ENCODE peak calls at places on chromosomes 12 and 14, in ten cellular contexts. P is endothelial cell; O is colonic mucosa; Q is CD4-positive, alpha-beta T cell; E is thyroid gland; V is kidney epithelial cell; T is cardiac muscle cell; Z is natural killer cell; W is adrenal gland; F is foreskin keratinocyte. R is an unnamed sample.

GRCh38 chr12:16474801-16475200 is 127.4 kb downstream of the MGST1 start:
- DNase-seq in P (no peak), O (no peak), Q (no peak), E (no peak), V (no peak), T (no peak), Z (no peak), W (no peak), F (no peak), R (no peak)

GRCh38 chr12:102567031-102567985 is 86.9 kb upstream of the IGF1 start:
- DNase-seq in P (no peak), O (no peak), Q (no peak), E (no peak), V (peak), T (peak), Z (no peak), W (no peak), F (no peak), R (peak)

GRCh38 chr12:22231836-22232235 is 102.7 kb downstream of the ST8SIA1 start:
- DNase-seq in P (no peak), O (no peak), Q (no peak), E (no peak), V (no peak), T (peak), Z (no peak), W (no peak), F (no peak), R (no peak)

GRCh38 chr12:112096667-112097066 is 11.9 kb downstream of the NAA25 start:
- DNase-seq in P (no peak), O (no peak), Q (no peak), E (no peak), V (peak), T (peak), Z (no peak), W (no peak), F (peak), R (peak)

GRCh38 chr14:103820908-103821307 is 26.5 kb downstream of the PPP1R13B start:
- DNase-seq in P (no peak), O (no peak), Q (no peak), E (no peak), V (no peak), T (no peak), Z (no peak), W (no peak), F (no peak), R (no peak)

GRCh38 chr12:113366827-113367226 is 8.4 kb downstream of the PLBD2 start:
- DNase-seq in P (no peak), O (no peak), Q (no peak), E (peak), V (no peak), T (peak), Z (no peak), W (peak), F (no peak), R (no peak)

GRCh38 chr12:95473440-95473946 is 459 bp upstream of the METAP2 start:
- DNase-seq in P (peak), O (peak), Q (peak), E (peak), V (no peak), T (peak), Z (no peak), W (peak), F (peak), R (no peak)

GRCh38 chr14:26766726-26767125 is 168.9 kb upstream of the NOVA1 start:
- DNase-seq in P (no peak), O (no peak), Q (no peak), E (no peak), V (no peak), T (no peak), Z (no peak), W (no peak), F (no peak), R (no peak)

GRCh38 chr12:110906088-110906487 is 14.3 kb downstream of the MYL2 start:
- DNase-seq in P (no peak), O (no peak), Q (no peak), E (no peak), V (no peak), T (no peak), Z (no peak), W (no peak), F (no peak), R (no peak)

GRCh38 chr12:1360812-1361211 is 233.6 kb downstream of the FBXL14 start:
- DNase-seq in P (no peak), O (no peak), Q (no peak), E (no peak), V (peak), T (no peak), Z (no peak), W (no peak), F (peak), R (peak)

GRCh38 chr12:55372521-55372920 is 9.7 kb downstream of the OR6C75 start:
- DNase-seq in P (no peak), O (no peak), Q (no peak), E (no peak), V (no peak), T (no peak), Z (no peak), W (no peak), F (no peak), R (no peak)

GRCh38 chr12:57754411-57755193 is at the start of gene MARCHF9:
- DNase-seq in P (no peak), O (peak), Q (peak), E (peak), V (no peak), T (no peak), Z (peak), W (peak), F (peak), R (no peak)

GRCh38 chr12:52251367-52252055 is 18.5 kb downstream of the KRT7 start:
- DNase-seq in P (no peak), O (no peak), Q (no peak), E (no peak), V (no peak), T (no peak), Z (no peak), W (no peak), F (no peak), R (no peak)

GRCh38 chr14:101547107-101547738 is 14.1 kb upstream of the DIO3 start:
- DNase-seq in P (no peak), O (no peak), Q (no peak), E (no peak), V (no peak), T (no peak), Z (no peak), W (no peak), F (no peak), R (no peak)

GRCh38 chr12:50626026-50626425 is 121.2 kb downstream of the DIP2B start:
- DNase-seq in P (no peak), O (no peak), Q (no peak), E (no peak), V (no peak), T (no peak), Z (no peak), W (no peak), F (no peak), R (no peak)

GRCh38 chr12:67630373-67631088 is 18.0 kb upstream of the DYRK2 start:
- DNase-seq in P (peak), O (peak), Q (peak), E (peak), V (peak), T (peak), Z (peak), W (peak), F (no peak), R (no peak)

GRCh38 chr14:105249175-105250007 is 1.1 kb downstream of the BTBD6 start:
- DNase-seq in P (peak), O (peak), Q (no peak), E (no peak), V (no peak), T (peak), Z (no peak), W (peak), F (no peak), R (peak)

GRCh38 chr14:92728781-92729364 is 19.6 kb downstream of the LGMN start:
- DNase-seq in P (no peak), O (no peak), Q (no peak), E (peak), V (peak), T (peak), Z (no peak), W (peak), F (peak), R (peak)

GRCh38 chr12:113823816-113824215 is 142.3 kb downstream of the RBM19 start:
- DNase-seq in P (no peak), O (no peak), Q (no peak), E (no peak), V (no peak), T (no peak), Z (no peak), W (no peak), F (no peak), R (no peak)

GRCh38 chr14:27427796-27428195 is 830.0 kb upstream of the NOVA1 start:
- DNase-seq in P (no peak), O (no peak), Q (no peak), E (no peak), V (peak), T (peak), Z (no peak), W (no peak), F (peak), R (peak)

GRCh38 chr12:50934981-50935807 is 17.1 kb upstream of the HIGD1C start:
- DNase-seq in P (no peak), O (no peak), Q (no peak), E (no peak), V (no peak), T (peak), Z (no peak), W (no peak), F (no peak), R (peak)

GRCh38 chr12:129193263-129193871 is 340.1 kb downstream of the GLT1D1 start:
- DNase-seq in P (no peak), O (peak), Q (no peak), E (no peak), V (no peak), T (no peak), Z (no peak), W (no peak), F (no peak), R (no peak)

GRCh38 chr14:22664261-22664660 is 20.1 kb upstream of the OR6J1 start:
- DNase-seq in P (no peak), O (no peak), Q (no peak), E (no peak), V (no peak), T (no peak), Z (no peak), W (no peak), F (no peak), R (no peak)

GRCh38 chr12:122889658-122890561 is 6.0 kb downstream of the VPS37B start:
- DNase-seq in P (no peak), O (no peak), Q (no peak), E (no peak), V (no peak), T (no peak), Z (no peak), W (no peak), F (no peak), R (no peak)

GRCh38 chr14:33799705-33800269 is 151.1 kb downstream of the EGLN3 start:
- DNase-seq in P (no peak), O (no peak), Q (no peak), E (peak), V (no peak), T (peak), Z (no peak), W (no peak), F (no peak), R (no peak)

GRCh38 chr14:55805250-55805649 is 225.2 kb downstream of the KTN1 start:
- DNase-seq in P (no peak), O (no peak), Q (no peak), E (no peak), V (no peak), T (no peak), Z (no peak), W (peak), F (no peak), R (no peak)

GRCh38 chr12:98740751-98741150 is 95.7 kb downstream of the APAF1 start:
- DNase-seq in P (no peak), O (no peak), Q (no peak), E (no peak), V (no peak), T (no peak), Z (no peak), W (no peak), F (no peak), R (no peak)

GRCh38 chr14:22025884-22026283 is 352.3 kb upstream of the OR4E1 start:
- DNase-seq in P (no peak), O (no peak), Q (no peak), E (no peak), V (no peak), T (no peak), Z (no peak), W (no peak), F (no peak), R (no peak)

GRCh38 chr14:21168055-21168454 is 12.2 kb upstream of the OR5AU1 start:
- DNase-seq in P (no peak), O (no peak), Q (no peak), E (no peak), V (no peak), T (no peak), Z (no peak), W (no peak), F (peak), R (no peak)

GRCh38 chr12:11658796-11659195 is 9.3 kb downstream of the ETV6 start:
- DNase-seq in P (no peak), O (no peak), Q (no peak), E (no peak), V (no peak), T (peak), Z (no peak), W (no peak), F (peak), R (peak)

GRCh38 chr12:58670623-58671022 is 249.7 kb downstream of the LRIG3 start:
- DNase-seq in P (no peak), O (no peak), Q (no peak), E (no peak), V (no peak), T (no peak), Z (no peak), W (no peak), F (no peak), R (peak)

GRCh38 chr12:51886021-51886710 is 1.7 kb upstream of the ANKRD33 start:
- DNase-seq in P (no peak), O (peak), Q (peak), E (peak), V (peak), T (peak), Z (no peak), W (peak), F (no peak), R (peak)

GRCh38 chr12:31773867-31774266 is 45.0 kb upstream of the AMN1 start:
- DNase-seq in P (no peak), O (no peak), Q (no peak), E (no peak), V (no peak), T (peak), Z (no peak), W (no peak), F (no peak), R (peak)

GRCh38 chr12:39332661-39333175 is 110.2 kb downstream of the KIF21A start:
- DNase-seq in P (no peak), O (no peak), Q (no peak), E (no peak), V (no peak), T (no peak), Z (no peak), W (no peak), F (no peak), R (no peak)

GRCh38 chr12:91513354-91513753 is 330.7 kb upstream of the DCN start:
- DNase-seq in P (no peak), O (no peak), Q (no peak), E (no peak), V (no peak), T (peak), Z (no peak), W (no peak), F (peak), R (no peak)

GRCh38 chr12:122852336-122853275 is 17.3 kb downstream of the HIP1R start:
- DNase-seq in P (no peak), O (no peak), Q (no peak), E (peak), V (no peak), T (no peak), Z (no peak), W (peak), F (no peak), R (no peak)

GRCh38 chr14:85421166-85421877 is 108.6 kb upstream of the FLRT2 start:
- DNase-seq in P (no peak), O (no peak), Q (no peak), E (no peak), V (no peak), T (peak), Z (no peak), W (no peak), F (peak), R (peak)

GRCh38 chr12:54329756-54330155 is 4.8 kb downstream of the COPZ1 start:
- DNase-seq in P (no peak), O (no peak), Q (no peak), E (no peak), V (no peak), T (no peak), Z (no peak), W (no peak), F (no peak), R (no peak)

DNA sequence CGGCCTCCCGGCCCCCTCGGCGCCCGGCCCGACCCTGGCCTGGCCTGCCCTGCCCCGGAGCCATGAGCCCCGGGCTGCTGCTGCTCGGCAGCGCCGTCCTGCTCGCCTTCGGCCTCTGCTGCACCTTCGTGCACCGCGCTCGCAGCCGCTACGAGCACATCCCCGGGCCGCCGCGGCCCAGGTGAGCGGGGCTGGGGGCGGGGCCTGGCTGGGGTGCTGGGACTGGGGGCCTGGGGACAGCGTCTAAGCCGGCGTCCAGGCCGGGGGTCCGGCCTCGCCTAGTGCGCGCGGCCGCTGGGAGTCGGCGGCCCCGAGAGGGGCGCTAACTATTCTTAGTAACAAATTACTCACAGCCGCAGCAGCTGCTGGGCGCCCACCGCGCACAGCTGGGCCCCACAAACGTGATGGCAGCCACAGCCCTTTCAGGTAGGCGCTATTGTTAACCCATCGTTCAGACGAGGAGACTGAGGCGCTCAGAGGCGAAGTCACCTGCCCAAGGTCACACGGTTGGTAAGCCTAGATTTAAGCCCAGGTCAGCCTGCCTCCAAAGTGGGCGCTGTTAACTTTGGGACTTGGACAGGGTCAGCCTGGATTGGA is 356 bp downstream of the CYP46A1 start:
- DNase-seq in P (no peak), O (no peak), Q (no peak), E (no peak), V (no peak), T (no peak), Z (no peak), W (no peak), F (no peak), R (no peak)
- TF ChIP-seq CTCF in P (no peak), O (no peak), Q (no peak), E (no peak), V (no peak), T (no peak), Z (no peak), W (no peak), F (no peak), R (no peak)

GRCh38 chr12:87866602-87867292 is 162.5 kb downstream of the C12orf50 start:
- DNase-seq in P (peak), O (no peak), Q (no peak), E (no peak), V (no peak), T (peak), Z (no peak), W (no peak), F (no peak), R (no peak)
- TF ChIP-seq CTCF in P (no peak), O (no peak), Q (no peak), E (peak), V (peak), T (peak), Z (no peak), W (no peak), F (peak), R (peak)

GRCh38 chr14:96303981-96304380 is 48.0 kb downstream of the BDKRB1 start:
- DNase-seq in P (no peak), O (no peak), Q (no peak), E (no peak), V (no peak), T (no peak), Z (no peak), W (no peak), F (no peak), R (no peak)

GRCh38 chr14:96309907-96310330 is 53.2 kb downstream of the ATG2B start:
- DNase-seq in P (no peak), O (no peak), Q (no peak), E (no peak), V (no peak), T (no peak), Z (no peak), W (no peak), F (no peak), R (no peak)

GRCh38 chr14:96309128-96309906 is 53.3 kb downstream of the BDKRB1 start:
- DNase-seq in P (no peak), O (peak), Q (no peak), E (no peak), V (peak), T (no peak), Z (no peak), W (no peak), F (no peak), R (no peak)

GRCh38 chr14:96304956-96305355 is 48.9 kb downstream of the BDKRB1 start:
- DNase-seq in P (peak), O (no peak), Q (no peak), E (no peak), V (no peak), T (no peak), Z (no peak), W (no peak), F (no peak), R (no peak)

GRCh38 chr14:96307434-96307833 is 51.4 kb downstream of the BDKRB1 start:
- DNase-seq in P (no peak), O (no peak), Q (no peak), E (no peak), V (no peak), T (no peak), Z (no peak), W (no peak), F (no peak), R (no peak)
- TF ChIP-seq CTCF in P (no peak), O (no peak), Q (no peak), E (no peak), V (no peak), T (no peak), Z (no peak), W (no peak), F (peak), R (no peak)

DNA sequence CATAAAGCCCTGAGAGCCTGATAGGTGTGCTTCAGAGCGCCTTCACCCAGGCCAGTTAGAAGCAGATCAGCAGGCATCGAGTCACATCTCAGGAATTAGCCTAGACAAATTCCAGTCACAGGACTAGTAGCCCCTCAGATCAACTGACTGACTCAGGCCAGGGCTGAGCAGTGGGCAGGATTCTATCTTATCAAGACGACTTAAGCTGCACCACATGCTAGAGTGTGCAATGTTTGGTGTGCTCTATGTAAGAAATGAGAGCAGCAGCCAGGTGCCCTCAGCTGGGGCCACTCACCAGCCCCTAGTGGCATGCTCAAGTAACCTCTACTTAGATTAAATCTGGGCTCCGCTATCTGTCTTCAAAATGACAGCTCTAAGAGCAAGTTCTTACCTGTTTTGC is 19.7 kb upstream of the NGB start:
- DNase-seq in P (no peak), O (no peak), Q (no peak), E (no peak), V (no peak), T (no peak), Z (no peak), W (no peak), F (no peak), R (peak)
- TF ChIP-seq CTCF in P (peak), O (no peak), Q (no peak), E (no peak), V (no peak), T (no peak), Z (no peak), W (no peak), F (peak), R (peak)

R was measured in astrocyte.